ENCODE peak calls at places on chromosomes 4 and X, in eight cellular contexts. X is lower lobe of right lung, N is spleen, J is body of pancreas, M is lower leg skin, E is adipocyte, F is right cardiac atrium, C is ovary. K is an unnamed sample.

GRCh38 chr4:104418313-104418712 is 76.4 kb downstream of the CXXC4 start:
- DNase-seq in C (no peak), F (no peak), M (no peak), N (no peak), X (no peak), J (no peak), E (no peak), K (no peak)

GRCh38 chr4:79578613-79579012 is 170.6 kb upstream of the GK2 start:
- DNase-seq in E (no peak), F (no peak), X (peak; percentile 67), J (no peak), N (no peak), M (no peak), C (no peak), K (no peak)

GRCh38 chr4:2371765-2372487 is 46.5 kb downstream of the ZFYVE28 start:
- DNase-seq in N (peak; percentile 64), X (peak; percentile 38), J (no peak), M (no peak), C (no peak), E (no peak), F (no peak), K (no peak)

GRCh38 chrX:78075787-78076389 is 28.2 kb upstream of the PGK1 start:
- DNase-seq in C (no peak), F (no peak), M (no peak), J (no peak), X (no peak), N (no peak), E (no peak), K (no peak)

GRCh38 chr4:177385576-177386320 is 56.5 kb downstream of the AGA start:
- DNase-seq in X (no peak), M (no peak), F (no peak), C (no peak), J (no peak), N (no peak), E (peak; percentile 67), K (no peak)

GRCh38 chrX:105191878-105192277 is 28.6 kb downstream of the TEX13A start:
- DNase-seq in F (no peak), J (no peak), M (no peak), C (no peak), E (peak; percentile 36), X (no peak), N (no peak), K (no peak)

GRCh38 chr4:8156617-8157016 is 2.0 kb downstream of the ABLIM2 start:
- DNase-seq in F (peak; percentile 50), E (no peak), J (no peak), X (no peak), M (no peak), N (peak; percentile 78), C (no peak), K (no peak)

GRCh38 chr4:67036791-67037190 is 508.5 kb downstream of the CENPC start:
- DNase-seq in N (no peak), M (no peak), X (no peak), J (no peak), F (no peak), C (no peak), E (no peak), K (no peak)

GRCh38 chr4:793941-794621 is 31.8 kb downstream of the CPLX1 start:
- DNase-seq in X (peak; percentile 14), N (no peak), E (no peak), J (no peak), F (no peak), C (no peak), M (no peak), K (no peak)

GRCh38 chr4:796206-796605 is 29.7 kb downstream of the CPLX1 start:
- DNase-seq in X (peak; percentile 10), F (peak; percentile 36), C (no peak), J (no peak), M (no peak), N (no peak), E (no peak), K (no peak)

GRCh38 chr4:793109-793861 is 32.6 kb downstream of the CPLX1 start:
- DNase-seq in F (peak; percentile 58), J (no peak), N (no peak), E (no peak), X (peak; percentile 31), C (no peak), M (no peak), K (no peak)

GRCh38 chr4:795726-796119 is 30.2 kb downstream of the CPLX1 start:
- DNase-seq in E (no peak), C (no peak), J (no peak), F (peak; percentile 26), X (peak; percentile 18), M (no peak), N (no peak), K (no peak)

DNA sequence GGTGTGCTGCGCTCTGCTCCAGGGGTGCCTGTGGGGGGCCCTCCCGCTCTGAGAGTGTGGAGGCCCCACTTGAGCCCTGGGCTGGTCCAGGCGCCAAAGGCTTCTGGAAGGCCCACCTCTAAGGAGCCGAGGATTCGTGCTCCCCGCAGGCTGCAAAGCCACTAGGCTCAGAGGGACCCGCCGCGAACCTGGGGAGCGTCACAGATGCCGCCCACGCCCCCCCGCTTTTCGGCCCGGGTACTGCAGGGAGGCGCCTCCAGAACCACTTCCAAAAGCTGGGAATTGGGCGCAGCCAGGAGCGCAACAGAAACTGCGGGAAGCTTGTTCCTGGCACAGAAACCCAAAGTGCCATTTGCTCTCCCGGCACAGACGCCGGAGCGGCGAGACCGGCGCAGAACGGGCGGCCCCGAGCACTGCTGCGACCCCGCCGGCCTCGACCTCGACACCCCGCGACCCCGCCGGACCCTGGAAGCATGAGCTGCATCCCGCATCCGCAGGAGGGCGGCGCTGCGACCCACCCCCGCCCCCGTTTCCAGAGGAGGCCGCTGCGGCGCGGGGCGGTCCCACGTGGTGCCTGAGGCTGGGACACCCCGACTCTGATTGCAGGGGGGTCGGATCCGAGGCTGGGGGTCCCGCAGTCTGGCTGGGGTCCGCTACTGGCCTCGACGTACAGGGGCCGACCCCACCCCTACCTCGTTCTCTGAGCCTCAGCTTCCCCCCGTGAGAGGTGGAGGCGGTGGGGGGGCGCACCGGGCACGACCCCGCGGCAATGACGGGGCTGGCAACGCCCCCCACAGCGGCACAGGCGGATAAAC is 30.8 kb downstream of the CPLX1 start:
- DNase-seq in J (no peak), N (peak; percentile 69), C (no peak), F (peak; percentile 55), M (no peak), E (peak; percentile 27), X (peak; percentile 38), K (no peak)
- H3K4me3 ChIP-seq in J (no peak overlapping the region), N (no peak overlapping the region), C (no peak overlapping the region), F (peak overlapping the region; percentile 18), M (no peak overlapping the region), E (peak overlapping the region; percentile 54), X (peak overlapping the region; percentile 32), K (no peak overlapping the region)

DNA sequence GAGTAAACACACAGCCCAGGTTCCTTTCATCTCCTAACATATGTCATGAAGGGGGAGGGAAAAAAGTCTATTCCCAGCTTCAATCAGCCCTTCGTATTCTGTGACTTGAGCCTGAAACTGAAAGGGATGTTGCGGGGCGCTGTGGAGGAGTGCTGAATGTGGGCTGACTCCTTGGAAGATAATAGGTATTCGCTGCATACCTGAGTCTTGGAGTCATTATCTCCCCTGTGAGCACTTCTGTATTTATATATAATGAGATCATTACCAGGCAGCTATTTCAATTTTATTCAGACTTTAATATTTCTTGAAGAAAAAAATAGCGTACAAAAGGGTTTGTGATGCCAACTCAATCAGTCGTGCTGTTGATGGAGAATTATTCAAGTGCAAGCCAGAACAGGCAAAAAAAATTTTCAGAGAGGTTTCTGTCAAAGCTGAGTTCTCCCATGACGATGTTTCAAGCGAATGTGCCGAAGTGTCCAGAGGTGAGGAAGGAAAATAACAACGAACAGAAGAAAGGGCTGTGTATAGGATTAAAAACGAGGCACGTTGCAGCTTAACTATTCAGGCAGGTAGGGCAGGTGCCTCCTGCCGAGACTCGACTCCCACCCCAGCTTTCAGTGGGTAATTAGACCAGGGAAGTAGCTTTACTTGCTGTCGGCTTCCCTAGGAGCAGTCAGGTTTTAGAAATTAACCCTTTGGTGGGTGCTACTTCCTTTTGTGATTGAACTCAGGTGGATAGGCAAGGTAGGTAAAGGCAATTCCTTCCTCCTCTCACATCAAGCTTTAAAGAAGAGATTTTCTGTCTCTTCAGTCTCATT is 163.7 kb upstream of the NOCT start:
- DNase-seq in E (peak; percentile 17), X (no peak), J (no peak), M (no peak), C (no peak), F (no peak), N (no peak), K (no peak)
- H3K4me3 ChIP-seq in E (no peak overlapping the region), X (no peak overlapping the region), J (no peak overlapping the region), M (no peak overlapping the region), C (peak overlapping the region; percentile 5), F (no peak overlapping the region), N (no peak overlapping the region), K (no peak overlapping the region)

GRCh38 chr4:42149004-42149403 is 3.5 kb downstream of the BEND4 start:
- DNase-seq in J (no peak), F (no peak), C (no peak), N (no peak), M (no peak), X (no peak), E (no peak), K (no peak)

GRCh38 chr4:42150653-42151567 is 1.5 kb downstream of the BEND4 start:
- DNase-seq in J (no peak), M (no peak), X (no peak), F (peak; percentile 47), N (peak; percentile 86), E (peak; percentile 7), C (no peak), K (no peak)

GRCh38 chr4:42152507-42153504 is at the start of gene BEND4:
- DNase-seq in E (peak; percentile 1), M (no peak), C (no peak), F (no peak), X (no peak), N (no peak), J (no peak), K (no peak)

GRCh38 chr4:42148453-42148852 is 4.0 kb downstream of the BEND4 start:
- DNase-seq in E (no peak), M (no peak), N (no peak), J (no peak), C (no peak), F (no peak), X (no peak), K (no peak)

DNA sequence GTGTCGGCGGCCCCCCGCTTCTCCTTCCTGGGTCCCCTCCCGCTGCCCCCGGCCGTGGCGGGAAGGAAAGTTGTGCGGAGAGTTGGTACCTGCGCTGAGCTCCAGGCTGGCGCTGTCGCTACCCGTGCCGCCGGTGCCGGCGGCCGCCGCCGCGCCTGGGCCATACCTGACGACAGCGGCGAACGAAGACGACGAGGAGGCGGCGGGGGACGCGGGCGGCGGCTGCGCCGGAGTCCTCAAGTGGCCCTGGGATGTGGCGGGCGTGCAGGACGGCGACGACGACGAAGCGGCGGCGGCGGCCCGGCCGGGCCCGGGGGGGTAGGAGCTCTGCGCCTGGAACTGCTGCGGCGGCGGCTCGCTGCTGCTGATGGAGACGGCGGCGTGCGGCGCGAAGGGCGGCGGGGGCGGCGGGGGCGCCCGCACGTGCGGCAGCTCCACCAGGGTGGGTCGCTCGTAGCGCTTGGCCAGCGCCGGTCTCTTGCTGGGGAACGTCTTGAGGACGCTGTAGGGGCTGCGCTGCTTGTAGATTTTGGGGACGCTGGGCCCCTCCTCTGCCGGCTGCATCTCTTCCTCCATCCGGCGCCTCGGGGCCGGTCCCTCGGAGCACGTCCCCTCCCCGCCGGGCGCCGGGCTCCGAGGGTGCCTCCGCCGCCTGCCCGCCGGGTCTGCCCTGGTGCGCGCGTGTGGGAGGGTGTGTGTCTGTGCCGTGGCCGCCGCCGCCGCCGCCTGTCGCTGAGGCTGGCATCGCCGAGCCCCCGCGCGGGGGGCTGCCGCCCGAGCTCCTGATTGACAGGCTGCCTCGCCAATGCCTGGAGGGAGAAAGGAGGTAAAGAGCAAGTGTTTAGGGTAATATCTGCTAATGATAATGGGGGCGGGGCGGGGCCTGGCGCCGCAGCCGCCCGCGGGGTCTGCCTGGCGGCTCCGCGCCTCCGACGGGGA is 618 bp downstream of the BEND4 start:
- DNase-seq in M (no peak), X (no peak), E (peak; percentile 6), J (no peak), F (peak; percentile 52), N (peak; percentile 92), C (no peak), K (no peak)
- H3K4me3 ChIP-seq in M (no peak overlapping the region), X (peak overlapping the region; percentile 59), E (peak overlapping the region; percentile 17), J (peak overlapping the region; percentile 25), F (peak overlapping the region; percentile 66), N (peak overlapping the region; percentile 45), C (peak overlapping the region; percentile 17), K (no peak overlapping the region)

GRCh38 chrX:13661735-13662536 is 9.0 kb downstream of the TCEANC start:
- DNase-seq in F (no peak), M (no peak), J (no peak), C (no peak), N (no peak), X (no peak), E (no peak), K (no peak)
- H3K4me3 ChIP-seq in F (no peak overlapping the region), M (no peak overlapping the region), J (no peak overlapping the region), C (peak overlapping the region; percentile 6), N (no peak overlapping the region), X (no peak overlapping the region), E (peak overlapping the region; percentile 80), K (peak overlapping the region; percentile 9)

K was measured in AG09309.